ENCODE peak calls at places on chromosomes 12 and 14, in six cellular contexts. B, C, X, P, F and S are unnamed samples.
A peak's percentile ranks its signal among the peaks of the same experiment; 100 is the strongest.

GRCh38 chr14:72883963-72884362 is 9.9 kb downstream of the DPF3 start:
- DNase-seq in P (no peak), B (peak; percentile 1), X (no peak), C (no peak), F (no peak), S (no peak)

GRCh38 chr12:46983959-46984833 is 95.2 kb upstream of the PCED1B start:
- DNase-seq in F (no peak), P (peak; percentile 35), B (peak; percentile 10), X (peak; percentile 8), C (no peak), S (no peak)

GRCh38 chr12:28114488-28114887 is 75.8 kb upstream of the CCDC91 start:
- DNase-seq in B (no peak), C (no peak), P (no peak), F (no peak), X (no peak), S (no peak)

GRCh38 chr12:114698566-114699163 is 14.7 kb upstream of the TBX3 start:
- DNase-seq in F (no peak), X (no peak), B (no peak), C (no peak), P (no peak), S (no peak)

GRCh38 chr12:64582862-64583261 is 27.4 kb upstream of the RASSF3 start:
- DNase-seq in C (no peak), P (no peak), X (no peak), B (no peak), F (no peak), S (no peak)

GRCh38 chr12:128402481-128402880 is 135.5 kb downstream of the TMEM132C start:
- DNase-seq in B (no peak), X (no peak), C (no peak), P (no peak), F (no peak), S (no peak)

GRCh38 chr12:67241482-67241881 is 27.7 kb upstream of the CAND1 start:
- DNase-seq in F (no peak), C (no peak), X (no peak), B (no peak), P (no peak), S (no peak)

GRCh38 chr12:69935651-69936100 is 110.6 kb downstream of the MYRFL start:
- DNase-seq in P (no peak), F (no peak), C (no peak), X (no peak), B (peak; percentile 6), S (peak; percentile 27)

GRCh38 chr12:95487024-95487423 is 13.1 kb downstream of the METAP2 start:
- DNase-seq in B (no peak), F (no peak), P (no peak), X (no peak), C (no peak), S (no peak)

GRCh38 chr14:61203059-61203753 is 77.9 kb downstream of the TMEM30B start:
- DNase-seq in F (no peak), C (no peak), P (no peak), X (peak; percentile 68), B (no peak), S (no peak)

GRCh38 chr12:120290541-120291312 is 976 bp downstream of the RNU4-2 start:
- DNase-seq in F (peak; percentile 17), P (peak; percentile 22), B (no peak), C (peak; percentile 11), X (peak; percentile 11), S (no peak)

GRCh38 chr14:54566410-54567223 is at the start of gene SAMD4A:
- DNase-seq in C (peak; percentile 25), X (peak; percentile 10), F (peak; percentile 50), P (peak; percentile 73), B (peak; percentile 68), S (peak; percentile 68)

GRCh38 chr14:59354666-59355065 is 110.5 kb downstream of the GPR135 start:
- DNase-seq in P (no peak), F (no peak), X (no peak), B (no peak), C (no peak), S (no peak)

GRCh38 chr12:29741342-29742241 is 42.1 kb downstream of the TMTC1 start:
- DNase-seq in X (no peak), F (no peak), B (no peak), P (no peak), C (no peak), S (no peak)

GRCh38 chr14:39430762-39431415 is 1.3 kb downstream of the FBXO33 start:
- DNase-seq in P (no peak), C (no peak), F (no peak), X (no peak), B (no peak), S (no peak)

GRCh38 chr12:97482153-97482693 is 19.6 kb downstream of the RMST start:
- DNase-seq in P (no peak), F (no peak), C (no peak), B (no peak), X (no peak), S (no peak)